ENCODE peak calls at places on chromosome 6, in seven cellular contexts. X is psoas muscle; T is Peyer's patch; D is CD4-positive, CD25-positive, alpha-beta regulatory T cell; A is A673; S is left ventricle myocardium inferior; M is K562. W is an unnamed sample.

GRCh38 chr6:48747471-48747870 is 636.5 kb upstream of the PTCHD4 start:
- DNase-seq in A (no peak), T (no peak), D (no peak), M (no peak), X (no peak), S (no peak), W (no peak)

GRCh38 chr6:163416640-163417253 is 2.2 kb downstream of the QKI start:
- DNase-seq in X (no peak), A (peak; percentile 85), M (no peak), S (no peak), D (peak; percentile 43), T (peak; percentile 40), W (no peak)

GRCh38 chr6:151036869-151037680 is 171.6 kb downstream of the MTHFD1L start:
- DNase-seq in T (no peak), S (no peak), A (no peak), X (no peak), M (no peak), D (no peak), W (no peak)

GRCh38 chr6:37314803-37315515 is 38.8 kb upstream of the RNF8 start:
- DNase-seq in X (peak; percentile 24), T (no peak), S (no peak), D (peak; percentile 8), A (peak; percentile 43), M (peak; percentile 97), W (peak; percentile 35)

GRCh38 chr6:152121910-152122309 is 314.4 kb downstream of the ESR1 start:
- DNase-seq in S (no peak), A (no peak), M (no peak), X (no peak), D (no peak), T (no peak), W (no peak)

GRCh38 chr6:1593286-1593957 is 16.3 kb upstream of the FOXC1 start:
- DNase-seq in X (no peak), M (no peak), D (no peak), S (no peak), A (no peak), T (no peak), W (no peak)

GRCh38 chr6:158606935-158607334 is 37.6 kb downstream of the DYNLT1 start:
- DNase-seq in T (no peak), A (no peak), S (no peak), D (no peak), M (no peak), X (no peak), W (no peak)

GRCh38 chr6:76438768-76439167 is 366.3 kb upstream of the IMPG1 start:
- DNase-seq in S (no peak), A (no peak), X (no peak), D (no peak), T (no peak), M (no peak), W (no peak)

GRCh38 chr6:156906451-156906850 is 129.3 kb downstream of the ARID1B start:
- DNase-seq in S (no peak), M (no peak), D (no peak), T (no peak), A (no peak), X (no peak), W (no peak)

GRCh38 chr6:71531006-71531405 is 242.4 kb downstream of the OGFRL1 start:
- DNase-seq in M (no peak), S (no peak), X (no peak), D (no peak), A (no peak), T (no peak), W (no peak)

GRCh38 chr6:1367771-1368170 is 21.6 kb upstream of the FOXF2 start:
- DNase-seq in A (no peak), S (no peak), X (no peak), D (no peak), T (no peak), M (no peak), W (no peak)

GRCh38 chr6:21188505-21189223 is 404.9 kb upstream of the SOX4 start:
- DNase-seq in M (no peak), X (no peak), D (no peak), S (no peak), A (peak; percentile 96), T (no peak), W (no peak)

GRCh38 chr6:66533921-66534404 is 826.9 kb upstream of the EYS start:
- DNase-seq in D (no peak), A (peak; percentile 92), T (no peak), S (no peak), X (no peak), M (no peak), W (no peak)

GRCh38 chr6:41445268-41445667 is 100.9 kb upstream of the FOXP4 start:
- DNase-seq in M (no peak), S (no peak), A (peak; percentile 57), D (no peak), T (no peak), X (no peak), W (no peak)

GRCh38 chr6:41676406-41676805 is 38.1 kb downstream of the MDFI start:
- DNase-seq in A (no peak), M (no peak), D (no peak), X (no peak), T (no peak), S (no peak), W (no peak)

GRCh38 chr6:30494275-30494990 is 5.1 kb downstream of the HLA-E start:
- DNase-seq in M (no peak), X (no peak), T (no peak), S (no peak), A (no peak), D (peak; percentile 31), W (no peak)

GRCh38 chr6:26594730-26595632 is 1.8 kb upstream of the ABT1 start:
- DNase-seq in D (no peak), T (no peak), S (no peak), A (peak; percentile 78), X (no peak), M (peak; percentile 59), W (no peak)

GRCh38 chr6:133326584-133326983 is 85.4 kb downstream of the EYA4 start:
- DNase-seq in D (no peak), M (no peak), A (peak; percentile 21), X (no peak), S (no peak), T (no peak), W (peak; percentile 17)

GRCh38 chr6:169316651-169317050 is 63.0 kb upstream of the THBS2 start:
- DNase-seq in X (no peak), T (no peak), M (no peak), D (no peak), A (no peak), S (no peak), W (no peak)

GRCh38 chr6:108123516-108123929 is 42.3 kb upstream of the NR2E1 start:
- DNase-seq in D (no peak), M (no peak), S (no peak), A (no peak), X (no peak), T (no peak), W (no peak)

GRCh38 chr6:167703347-167703746 is 123.4 kb upstream of the AFDN start:
- DNase-seq in M (no peak), A (no peak), D (no peak), T (no peak), S (no peak), X (no peak), W (no peak)

GRCh38 chr6:23176883-23177282 is 607.5 kb downstream of the HDGFL1 start:
- DNase-seq in S (no peak), A (peak; percentile 36), T (no peak), D (no peak), M (peak; percentile 13), X (no peak), W (peak; percentile 15)

GRCh38 chr6:14192186-14192788 is 74.7 kb downstream of the CD83 start:
- DNase-seq in S (no peak), M (no peak), X (no peak), A (no peak), D (no peak), T (no peak), W (no peak)

GRCh38 chr6:98605705-98606104 is 228.7 kb upstream of the POU3F2 start:
- DNase-seq in A (no peak), S (no peak), D (no peak), X (no peak), T (no peak), M (no peak), W (no peak)

GRCh38 chr6:90193359-90193758 is 103.3 kb downstream of the BACH2 start:
- DNase-seq in M (no peak), S (no peak), A (no peak), T (no peak), D (no peak), X (no peak), W (no peak)

GRCh38 chr6:159106627-159107241 is 61.9 kb upstream of the TAGAP start:
- DNase-seq in A (peak; percentile 85), X (peak; percentile 54), M (peak; percentile 83), S (peak; percentile 68), D (peak; percentile 94), T (peak; percentile 90), W (peak; percentile 78)

GRCh38 chr6:25354078-25354940 is 75.1 kb downstream of the CARMIL1 start:
- DNase-seq in M (no peak), T (no peak), X (no peak), S (no peak), A (no peak), D (no peak), W (no peak)

GRCh38 chr6:11772109-11772830 is 6.3 kb downstream of the ADTRP start:
- DNase-seq in A (no peak), D (no peak), S (no peak), X (peak; percentile 41), M (no peak), T (no peak), W (no peak)

GRCh38 chr6:1590580-1590979 is 19.1 kb upstream of the FOXC1 start:
- DNase-seq in S (no peak), D (no peak), A (no peak), T (no peak), X (no peak), M (no peak), W (no peak)

GRCh38 chr6:68876792-68877493 is 241.9 kb downstream of the ADGRB3 start:
- DNase-seq in D (no peak), X (no peak), T (no peak), M (no peak), S (no peak), A (peak; percentile 61), W (no peak)

GRCh38 chr6:72784581-72784980 is 162.7 kb downstream of the KCNQ5 start:
- DNase-seq in S (no peak), X (no peak), A (no peak), D (no peak), M (no peak), T (no peak), W (no peak)

GRCh38 chr6:95576621-95577316 is 566 bp upstream of the MANEA start:
- DNase-seq in X (no peak), M (no peak), T (no peak), S (no peak), A (peak; percentile 29), D (peak; percentile 39), W (no peak)

GRCh38 chr6:31175961-31176360 is 5.5 kb upstream of the POU5F1 start:
- DNase-seq in S (no peak), X (no peak), M (no peak), T (no peak), A (no peak), D (no peak), W (no peak)

GRCh38 chr6:47977314-47977713 is 133.7 kb downstream of the PTCHD4 start:
- DNase-seq in D (no peak), T (no peak), M (no peak), A (no peak), X (no peak), S (no peak), W (no peak)

GRCh38 chr6:26604797-26605196 is 8.0 kb downstream of the ABT1 start:
- DNase-seq in X (no peak), M (no peak), D (no peak), A (no peak), S (no peak), T (no peak), W (no peak)

GRCh38 chr6:13769655-13770053 is 44.7 kb downstream of the MCUR1 start:
- DNase-seq in X (no peak), M (no peak), T (no peak), D (no peak), A (no peak), S (no peak), W (no peak)